ENCODE peak calls at places on chromosomes 3 and 15, in seven cellular contexts. H, D, I, Y, R, Q and F are unnamed samples.

GRCh38 chr3:100129944-100130343 is 15.6 kb upstream of the FILIP1L start:
- DNase-seq in H (no peak), D (peak; percentile 59), I (no peak), Y (no peak), R (no peak), Q (no peak), F (peak; percentile 7)

GRCh38 chr3:4776980-4777581 is 202.2 kb upstream of the BHLHE40 start:
- DNase-seq in H (no peak), D (peak; percentile 54), I (peak; percentile 98), Y (no peak), R (no peak), Q (no peak), F (no peak)

GRCh38 chr3:13708301-13708700 is 159.4 kb downstream of the FBLN2 start:
- DNase-seq in H (no peak), D (no peak), I (no peak), Y (no peak), R (no peak), Q (no peak), F (no peak)

GRCh38 chr3:128083980-128084674 is 31.9 kb downstream of the SEC61A1 start:
- DNase-seq in H (no peak), D (peak; percentile 57), I (no peak), Y (no peak), R (no peak), Q (no peak), F (no peak)

GRCh38 chr15:101057841-101058407 is 138.8 kb downstream of the LRRK1 start:
- DNase-seq in H (no peak), D (no peak), I (no peak), Y (no peak), R (peak; percentile 15), Q (peak; percentile 3), F (no peak)

GRCh38 chr3:55185380-55185779 is 257.5 kb upstream of the LRTM1 start:
- DNase-seq in H (no peak), D (no peak), I (no peak), Y (no peak), R (no peak), Q (no peak), F (no peak)

GRCh38 chr3:16102905-16103364 is 71.5 kb upstream of the GALNT15 start:
- DNase-seq in H (no peak), D (no peak), I (no peak), Y (peak; percentile 66), R (no peak), Q (no peak), F (no peak)

GRCh38 chr3:42476225-42477160 is 25.9 kb upstream of the VIPR1 start:
- DNase-seq in H (no peak), D (peak; percentile 25), I (no peak), Y (no peak), R (peak; percentile 96), Q (peak; percentile 43), F (no peak)

GRCh38 chr3:11248596-11248995 is 23.6 kb upstream of the ATG7 start:
- DNase-seq in H (no peak), D (no peak), I (no peak), Y (no peak), R (no peak), Q (no peak), F (no peak)

GRCh38 chr15:71802770-71803169 is 7.6 kb upstream of the NR2E3 start:
- DNase-seq in H (no peak), D (no peak), I (no peak), Y (no peak), R (no peak), Q (no peak), F (peak; percentile 28)

GRCh38 chr3:197297020-197297419 is 1.4 kb downstream of the DLG1 start:
- DNase-seq in H (no peak), D (peak; percentile 14), I (no peak), Y (no peak), R (no peak), Q (no peak), F (no peak)

GRCh38 chr3:170033489-170033888 is 4.3 kb upstream of the GPR160 start:
- DNase-seq in H (no peak), D (no peak), I (no peak), Y (no peak), R (no peak), Q (no peak), F (peak; percentile 94)

GRCh38 chr3:8868996-8869395 is 94.3 kb downstream of the RAD18 start:
- DNase-seq in H (no peak), D (no peak), I (no peak), Y (no peak), R (no peak), Q (no peak), F (no peak)

GRCh38 chr3:97793415-97794019 is 28.3 kb upstream of the CRYBG3 start:
- DNase-seq in H (peak; percentile 26), D (peak; percentile 65), I (peak; percentile 4), Y (peak; percentile 60), R (no peak), Q (peak; percentile 30), F (peak; percentile 18)

GRCh38 chr3:98522538-98523281 is at the start of gene CLDND1:
- DNase-seq in H (peak; percentile 97), D (peak; percentile 98), I (peak; percentile 88), Y (peak; percentile 91), R (peak; percentile 98), Q (peak; percentile 98), F (peak; percentile 97)

GRCh38 chr15:74619916-74620635 is 4.4 kb downstream of the CLK3 start:
- DNase-seq in H (no peak), D (no peak), I (no peak), Y (no peak), R (no peak), Q (no peak), F (no peak)

GRCh38 chr3:143658869-143659268 is 189.4 kb downstream of the SLC9A9 start:
- DNase-seq in H (no peak), D (no peak), I (no peak), Y (no peak), R (no peak), Q (no peak), F (no peak)

GRCh38 chr3:171038342-171038741 is 11.8 kb upstream of the SLC2A2 start:
- DNase-seq in H (no peak), D (no peak), I (no peak), Y (no peak), R (no peak), Q (no peak), F (no peak)

GRCh38 chr3:54304867-54305266 is 182.5 kb downstream of the CACNA2D3 start:
- DNase-seq in H (no peak), D (no peak), I (no peak), Y (no peak), R (no peak), Q (no peak), F (no peak)

GRCh38 chr15:70159397-70160009 is 61.8 kb upstream of the TLE3 start:
- DNase-seq in H (no peak), D (no peak), I (no peak), Y (no peak), R (peak; percentile 45), Q (no peak), F (peak; percentile 13)

GRCh38 chr15:70160803-70161565 is 63.3 kb upstream of the TLE3 start:
- DNase-seq in H (no peak), D (no peak), I (no peak), Y (no peak), R (no peak), Q (no peak), F (no peak)

GRCh38 chr15:70158309-70158995 is 60.7 kb upstream of the TLE3 start:
- DNase-seq in H (no peak), D (no peak), I (no peak), Y (no peak), R (no peak), Q (no peak), F (no peak)

GRCh38 chr15:70158996-70159355 is 61.3 kb upstream of the TLE3 start:
- DNase-seq in H (no peak), D (no peak), I (no peak), Y (no peak), R (no peak), Q (no peak), F (no peak)

DNA sequence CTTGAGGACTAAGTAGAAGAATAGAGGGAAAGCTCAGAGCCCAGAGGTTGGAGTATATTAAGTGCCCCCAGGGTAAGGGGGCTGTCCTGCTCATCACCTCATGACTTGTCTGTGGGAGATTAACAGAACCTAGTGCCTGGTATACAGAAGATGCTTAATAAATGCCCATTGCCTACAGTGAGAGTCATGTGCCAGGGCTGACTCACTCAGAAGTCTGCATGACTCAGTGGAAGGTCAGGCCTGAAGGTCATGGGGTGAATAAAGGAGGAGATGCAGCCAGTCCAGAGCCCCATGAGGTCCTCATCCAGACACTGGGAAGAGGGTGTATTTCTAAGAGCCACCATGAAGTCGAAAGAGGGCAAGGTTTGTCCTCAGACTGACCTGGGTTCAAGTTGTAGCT is 62.5 kb upstream of the TLE3 start:
- DNase-seq in H (no peak), D (peak; percentile 59), I (no peak), Y (no peak), R (peak; percentile 42), Q (no peak), F (no peak)
- TF ChIP-seq POLR2AphosphoS5 in H (no peak), D (no peak), I (no peak), Y (no peak), R (no peak), Q (no peak), F (no peak)

GRCh38 chr3:39414421-39414907 is 7.9 kb downstream of the RPSA start:
- DNase-seq in H (no peak), D (no peak), I (no peak), Y (no peak), R (peak; percentile 35), Q (no peak), F (peak; percentile 34)
- TF ChIP-seq POLR2AphosphoS5 in H (peak; percentile 38), D (peak; percentile 44), I (no peak), Y (peak; percentile 2), R (no peak), Q (peak; percentile 34), F (peak; percentile 37)

GRCh38 chr3:187888658-187889057 is 143.4 kb upstream of the BCL6 start:
- DNase-seq in H (no peak), D (no peak), I (no peak), Y (no peak), R (no peak), Q (no peak), F (no peak)

GRCh38 chr3:187889106-187889505 is 143.8 kb upstream of the BCL6 start:
- DNase-seq in H (no peak), D (no peak), I (no peak), Y (no peak), R (no peak), Q (no peak), F (no peak)

DNA sequence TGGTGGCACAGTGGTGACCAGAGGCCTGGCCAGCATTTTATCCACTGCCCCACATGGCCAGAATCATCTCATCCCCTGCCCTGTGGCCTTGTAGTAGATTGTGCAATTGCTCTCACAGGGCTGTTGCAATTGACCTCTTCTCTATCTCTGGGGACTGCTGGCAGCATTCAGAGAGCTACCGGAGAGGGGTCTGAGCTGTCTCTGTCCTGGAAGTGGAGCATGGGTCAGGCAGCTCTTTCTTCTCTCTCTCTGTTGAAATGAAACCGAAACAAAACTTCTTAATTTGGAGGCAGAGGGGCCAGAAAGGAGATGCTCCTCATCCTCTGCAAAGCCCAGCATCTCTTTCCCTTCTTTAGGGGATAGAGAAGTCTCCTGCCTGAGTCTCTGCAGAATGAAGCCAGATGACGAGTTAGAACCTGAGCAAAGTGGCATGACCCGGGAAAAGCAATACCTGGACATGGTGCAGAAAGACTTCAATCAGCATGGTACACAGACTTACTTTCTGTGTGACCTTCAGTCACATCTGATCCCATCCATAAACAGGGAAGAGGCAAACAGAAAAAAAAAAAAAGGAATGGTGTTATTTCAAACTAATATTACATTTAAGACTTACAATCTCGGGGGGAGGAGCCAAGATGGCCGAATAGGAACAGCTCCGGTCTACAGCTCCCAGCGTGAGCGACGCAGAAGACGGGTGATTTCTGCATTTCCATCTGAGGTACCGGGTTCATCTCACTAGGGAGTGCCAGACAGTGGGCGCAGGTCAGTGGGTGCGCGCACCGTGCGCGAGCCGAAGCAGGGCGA is 144.5 kb upstream of the BCL6 start:
- DNase-seq in H (peak; percentile 13), D (no peak), I (no peak), Y (peak; percentile 75), R (no peak), Q (no peak), F (peak; percentile 42)
- TF ChIP-seq POLR2AphosphoS5 in H (no peak), D (no peak), I (no peak), Y (no peak), R (peak; percentile 13), Q (no peak), F (no peak)

GRCh38 chr3:51395493-51396213 is 4.6 kb downstream of the RBM15B start:
- DNase-seq in H (no peak), D (no peak), I (no peak), Y (no peak), R (no peak), Q (no peak), F (no peak)
- TF ChIP-seq POLR2AphosphoS5 in H (peak; percentile 20), D (no peak), I (no peak), Y (no peak), R (no peak), Q (no peak), F (no peak)